ENCODE peak calls at places on chromosomes 3 and 15, in seven cellular contexts. R is endothelial cell of umbilical vein, P is fibroblast of lung, X is GM13976, F is psoas muscle, I is A549, A is Panc1. D is an unnamed sample.

GRCh38 chr15:101201411-101202174 is 50.3 kb downstream of the CHSY1 start:
- DNase-seq in A (peak), X (no peak), R (peak), P (peak), F (peak), I (peak), D (peak)

GRCh38 chr3:127628788-127629456 is at the start of gene PODXL2:
- DNase-seq in F (peak), A (no peak), R (peak), I (peak), X (peak), P (peak), D (peak)

GRCh38 chr15:85475317-85475701 is 94.9 kb downstream of the AKAP13 start:
- DNase-seq in A (no peak), I (no peak), R (peak), P (no peak), F (no peak), X (no peak), D (no peak)

GRCh38 chr15:94542391-94542790 is 311.0 kb downstream of the MCTP2 start:
- DNase-seq in X (no peak), F (no peak), I (no peak), P (no peak), A (no peak), R (no peak), D (peak)

GRCh38 chr15:77160562-77161481 is 89.9 kb upstream of the TSPAN3 start:
- DNase-seq in X (peak), R (peak), I (no peak), F (no peak), P (no peak), A (no peak), D (peak)

GRCh38 chr15:34986326-34987181 is 1.5 kb downstream of the ZNF770 start:
- DNase-seq in X (no peak), I (no peak), R (no peak), A (no peak), F (no peak), P (no peak), D (no peak)

GRCh38 chr3:49164983-49165720 is 979 bp downstream of the CCDC71 start:
- DNase-seq in I (no peak), F (no peak), A (no peak), P (no peak), R (no peak), X (no peak), D (no peak)

GRCh38 chr3:112745567-112746248 is 101.0 kb downstream of the CD200R1L start:
- DNase-seq in P (no peak), A (no peak), I (no peak), F (no peak), R (no peak), X (no peak), D (no peak)

GRCh38 chr3:184568918-184569829 is 7.6 kb downstream of the EPHB3 start:
- DNase-seq in F (peak), X (no peak), I (no peak), P (peak), A (no peak), R (peak), D (peak)

GRCh38 chr3:43695443-43695842 is 4.7 kb downstream of the ABHD5 start:
- DNase-seq in I (no peak), F (no peak), P (peak), R (no peak), A (no peak), X (no peak), D (peak)

GRCh38 chr3:125480656-125481374 is 39.2 kb downstream of the SNX4 start:
- DNase-seq in R (no peak), X (no peak), A (no peak), P (peak), F (no peak), I (no peak), D (peak)

GRCh38 chr3:51389423-51390183 is 1.5 kb upstream of the RBM15B start:
- DNase-seq in F (peak), A (peak), R (peak), P (peak), I (peak), X (peak), D (no peak)

GRCh38 chr15:78415284-78415683 is 22.7 kb upstream of the IREB2 start:
- DNase-seq in F (no peak), R (peak), P (peak), X (no peak), A (no peak), I (peak), D (peak)

GRCh38 chr15:94026458-94026967 is 204.8 kb upstream of the MCTP2 start:
- DNase-seq in X (no peak), R (peak), A (no peak), I (no peak), F (no peak), P (peak), D (peak)

GRCh38 chr15:22978691-22979068 is 1.5 kb downstream of the CYFIP1 start:
- DNase-seq in R (no peak), P (no peak), I (no peak), A (no peak), X (no peak), F (no peak), D (no peak)

GRCh38 chr3:129434140-129434539 is 5.6 kb downstream of the MBD4 start:
- DNase-seq in I (no peak), X (no peak), R (no peak), P (no peak), F (no peak), A (no peak), D (no peak)

GRCh38 chr3:129432036-129432435 is 3.6 kb upstream of the EFCAB12 start:
- DNase-seq in R (no peak), P (no peak), I (no peak), F (no peak), A (no peak), X (no peak), D (no peak)

GRCh38 chr3:129433565-129433964 is 5.1 kb upstream of the EFCAB12 start:
- DNase-seq in R (no peak), F (no peak), P (no peak), A (no peak), I (no peak), X (no peak), D (no peak)

GRCh38 chr3:129432671-129433070 is 4.2 kb upstream of the EFCAB12 start:
- DNase-seq in F (no peak), I (no peak), A (no peak), R (no peak), X (no peak), P (no peak), D (no peak)

DNA sequence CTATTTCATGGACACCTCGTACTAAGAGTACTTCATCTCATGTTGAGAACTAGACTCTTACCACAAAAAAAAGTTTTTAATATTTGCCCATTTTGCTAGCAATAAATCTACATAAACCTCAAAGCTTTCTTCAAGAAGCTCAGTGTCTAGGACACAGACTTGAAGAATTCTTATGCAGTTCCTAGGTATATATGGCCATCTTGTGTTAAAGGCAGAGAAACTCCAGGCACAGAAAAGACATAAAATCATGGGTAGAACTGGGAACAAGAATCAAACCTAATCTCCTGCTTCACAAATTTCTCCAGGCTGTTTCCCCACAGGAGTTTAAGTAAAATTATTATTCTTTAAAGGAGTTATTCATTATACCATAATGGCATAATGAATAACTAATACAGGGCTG is 4.4 kb downstream of the MBD4 start:
- DNase-seq in I (no peak), P (no peak), X (no peak), A (no peak), F (no peak), R (peak), D (no peak)
- TF ChIP-seq CTCF in I (no peak), P (no peak), X (peak), A (no peak), F (no peak), R (no peak), D (no peak)

GRCh38 chr15:89104172-89104564 is 15.9 kb downstream of the ABHD2 start:
- DNase-seq in A (no peak), X (no peak), P (peak), I (no peak), F (peak), R (no peak), D (no peak)
- TF ChIP-seq CTCF in A (no peak), X (no peak), P (no peak), I (no peak), F (no peak), R (no peak), D (no peak)

GRCh38 chr3:9951962-9952805 is at the start of gene PRRT3:
- DNase-seq in P (peak), R (no peak), F (no peak), I (peak), X (peak), A (no peak), D (peak)

GRCh38 chr3:9951598-9951961 is 628 bp downstream of the PRRT3 start:
- DNase-seq in X (peak), I (no peak), A (no peak), F (no peak), P (no peak), R (no peak), D (no peak)

GRCh38 chr3:9955611-9956352 is 3.6 kb upstream of the PRRT3 start:
- DNase-seq in A (no peak), R (no peak), F (no peak), X (no peak), I (no peak), P (peak), D (no peak)

GRCh38 chr3:9955067-9955502 is 2.9 kb upstream of the PRRT3 start:
- DNase-seq in A (no peak), P (peak), F (no peak), X (no peak), I (no peak), R (no peak), D (no peak)

GRCh38 chr3:9957214-9957613 is 5.0 kb upstream of the PRRT3 start:
- DNase-seq in F (no peak), X (no peak), P (peak), R (peak), A (no peak), I (no peak), D (no peak)
- TF ChIP-seq CTCF in F (no peak), X (no peak), P (no peak), R (no peak), A (no peak), I (peak), D (no peak)

DNA sequence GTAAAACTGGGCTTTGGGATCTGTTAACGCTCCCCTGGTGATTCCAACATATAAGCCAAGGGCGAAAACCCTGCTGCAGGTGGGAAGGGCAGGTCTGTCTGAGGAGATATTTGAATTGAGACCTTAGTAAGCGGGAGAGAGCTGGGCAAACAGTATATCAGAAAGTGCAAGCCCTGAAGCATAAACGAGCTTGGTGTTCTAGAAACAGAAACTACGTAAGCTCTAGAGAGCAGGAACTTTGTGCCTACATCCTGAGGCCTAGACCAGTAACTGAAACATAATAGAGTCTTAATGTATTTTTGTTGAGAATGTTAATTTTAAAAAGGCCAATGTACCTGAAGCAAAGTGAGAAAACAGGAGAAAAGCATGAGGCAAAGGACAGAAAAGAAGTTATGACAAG is 62.9 kb upstream of the FSIP1 start:
- DNase-seq in I (no peak), R (no peak), A (no peak), P (no peak), X (no peak), F (no peak), D (no peak)
- TF ChIP-seq CTCF in I (no peak), R (no peak), A (no peak), P (no peak), X (no peak), F (no peak), D (no peak)

DNA sequence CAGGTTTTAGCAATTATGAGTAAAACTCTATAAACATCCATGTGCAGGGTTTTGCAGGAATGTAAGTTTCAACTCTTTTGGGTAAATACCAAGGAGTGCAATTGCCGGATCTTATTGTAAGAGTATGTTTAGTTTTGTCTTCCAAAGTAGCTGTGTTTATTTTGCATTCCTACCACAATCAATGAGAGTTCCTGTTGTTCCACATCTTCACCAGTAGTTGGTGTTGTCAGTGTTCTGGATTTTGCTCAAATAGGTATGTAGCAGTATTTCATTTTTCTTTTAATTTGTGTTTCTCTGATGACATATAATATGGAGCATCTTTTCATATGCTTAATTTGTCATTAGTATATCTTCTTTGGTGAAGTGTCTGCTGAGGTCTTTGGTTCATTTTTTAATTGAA is 185.1 kb upstream of the GALNT15 start:
- DNase-seq in A (no peak), X (no peak), F (no peak), I (no peak), P (no peak), R (no peak), D (no peak)
- TF ChIP-seq CTCF in A (peak), X (no peak), F (peak), I (no peak), P (no peak), R (peak), D (peak)

GRCh38 chr3:121985841-121986240 is 36.2 kb downstream of the ILDR1 start:
- DNase-seq in I (no peak), X (no peak), P (no peak), A (no peak), F (no peak), R (no peak), D (no peak)

GRCh38 chr3:121988146-121988545 is 33.9 kb downstream of the ILDR1 start:
- DNase-seq in P (no peak), A (no peak), X (no peak), I (no peak), F (no peak), R (no peak), D (peak)

GRCh38 chr3:121992601-121993560 is 29.2 kb downstream of the ILDR1 start:
- DNase-seq in R (no peak), P (no peak), I (no peak), A (no peak), X (peak), F (no peak), D (no peak)

GRCh38 chr3:121995190-121996137 is 26.6 kb downstream of the ILDR1 start:
- DNase-seq in R (peak), A (peak), X (no peak), F (peak), P (peak), I (peak), D (peak)

GRCh38 chr3:121989943-121990342 is 32.1 kb downstream of the ILDR1 start:
- DNase-seq in P (peak), R (no peak), A (no peak), F (no peak), I (peak), X (no peak), D (no peak)
- TF ChIP-seq CTCF in P (no peak), R (no peak), A (peak), F (no peak), I (no peak), X (peak), D (peak)

DNA sequence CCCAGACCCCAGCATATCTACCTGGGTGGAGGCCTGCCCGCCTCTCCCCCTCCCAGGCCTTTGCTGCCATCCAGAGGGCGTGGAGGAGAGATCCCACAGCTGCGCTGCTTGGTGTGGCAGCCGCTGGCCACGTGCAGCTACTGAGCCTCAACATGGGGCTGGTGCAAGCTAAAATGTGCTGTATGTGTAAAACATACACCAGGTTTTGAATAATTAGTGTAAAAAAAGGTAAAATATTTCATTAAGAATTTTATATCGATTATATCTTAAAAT is 95.8 kb downstream of the SEC22A start:
- DNase-seq in P (no peak), F (no peak), R (no peak), A (no peak), I (no peak), X (no peak), D (no peak)
- TF ChIP-seq CTCF in P (no peak), F (no peak), R (no peak), A (no peak), I (no peak), X (no peak), D (peak)

GRCh38 chr3:36740822-36741221 is 23.5 kb downstream of the DCLK3 start:
- DNase-seq in X (no peak), R (no peak), P (no peak), F (no peak), A (no peak), I (no peak), D (no peak)
- TF ChIP-seq CTCF in X (no peak), R (no peak), P (no peak), F (no peak), A (no peak), I (no peak), D (no peak)

GRCh38 chr3:185966655-185967054 is 28.8 kb upstream of the TRA2B start:
- DNase-seq in I (no peak), A (no peak), R (no peak), F (no peak), P (no peak), X (no peak), D (no peak)

GRCh38 chr3:185965496-185965895 is 27.7 kb upstream of the TRA2B start:
- DNase-seq in P (no peak), R (no peak), I (no peak), X (no peak), F (no peak), A (no peak), D (no peak)

GRCh38 chr3:185971579-185971978 is 33.8 kb upstream of the TRA2B start:
- DNase-seq in X (no peak), R (no peak), I (no peak), P (no peak), F (no peak), A (no peak), D (no peak)

DNA sequence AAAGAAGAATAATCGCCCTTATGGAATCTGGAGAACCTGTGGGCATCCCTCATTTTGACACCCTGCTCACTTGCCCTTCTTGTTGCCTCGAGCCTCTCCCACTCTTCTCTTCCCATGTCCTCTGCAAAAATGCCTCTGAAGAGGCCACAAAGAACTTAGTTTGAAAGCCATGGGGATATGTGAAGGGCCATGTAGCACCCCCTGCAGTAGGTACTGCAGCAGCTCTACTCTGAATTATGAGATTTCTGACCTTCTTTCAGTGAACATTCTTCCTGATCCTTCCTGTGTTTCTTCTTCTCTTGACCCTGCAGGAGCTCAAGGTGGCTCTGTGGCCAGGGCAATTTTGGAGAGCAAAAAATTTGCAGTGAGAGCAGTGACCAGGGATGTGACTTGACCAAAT is 30.4 kb upstream of the TRA2B start:
- DNase-seq in X (no peak), I (no peak), P (no peak), R (no peak), F (no peak), A (no peak), D (no peak)
- TF ChIP-seq CTCF in X (no peak), I (no peak), P (no peak), R (no peak), F (no peak), A (no peak), D (no peak)